ENCODE peak calls at places on chromosomes 1 and 21, in ten cellular contexts. One of them, this sample, is unnamed.

GRCh38 chr1:245717611-245718010 is 562.8 kb downstream of the KIF26B start:
- DNase-seq in endothelial cell of umbilical vein: no peak
- DNase-seq in WTC11: no peak
- DNase-seq in A549: no peak
- DNase-seq in K562: no peak
- DNase-seq in H1: no peak
- DNase-seq in GM12878: no peak
- DNase-seq in NB4: no peak
- DNase-seq in HepG2: no peak
- DNase-seq in SK-N-SH: no peak
- DNase-seq in this sample: no peak

GRCh38 chr1:228378453-228379164 is 28.0 kb downstream of the TRIM11 start:
- DNase-seq in endothelial cell of umbilical vein: peak
- DNase-seq in WTC11: peak
- DNase-seq in A549: peak
- DNase-seq in K562: peak
- DNase-seq in H1: peak
- DNase-seq in GM12878: no peak
- DNase-seq in NB4: peak
- DNase-seq in HepG2: no peak
- DNase-seq in SK-N-SH: peak
- DNase-seq in this sample: peak

GRCh38 chr1:224525411-224526040 is 90.6 kb upstream of the CNIH3 start:
- DNase-seq in endothelial cell of umbilical vein: no peak
- DNase-seq in WTC11: no peak
- DNase-seq in A549: no peak
- DNase-seq in K562: no peak
- DNase-seq in H1: no peak
- DNase-seq in GM12878: no peak
- DNase-seq in NB4: no peak
- DNase-seq in HepG2: no peak
- DNase-seq in SK-N-SH: no peak
- DNase-seq in this sample: no peak

GRCh38 chr1:164515932-164516331 is 43.1 kb upstream of the PBX1 start:
- DNase-seq in endothelial cell of umbilical vein: no peak
- DNase-seq in WTC11: no peak
- DNase-seq in A549: no peak
- DNase-seq in K562: no peak
- DNase-seq in H1: no peak
- DNase-seq in GM12878: no peak
- DNase-seq in NB4: no peak
- DNase-seq in HepG2: no peak
- DNase-seq in SK-N-SH: peak
- DNase-seq in this sample: no peak

GRCh38 chr1:37240897-37241296 is 206.6 kb upstream of the GRIK3 start:
- DNase-seq in endothelial cell of umbilical vein: no peak
- DNase-seq in WTC11: no peak
- DNase-seq in A549: no peak
- DNase-seq in K562: no peak
- DNase-seq in H1: no peak
- DNase-seq in GM12878: no peak
- DNase-seq in NB4: no peak
- DNase-seq in HepG2: no peak
- DNase-seq in SK-N-SH: peak
- DNase-seq in this sample: no peak

GRCh38 chr21:15397258-15397657 is 332.5 kb upstream of the NRIP1 start:
- DNase-seq in endothelial cell of umbilical vein: no peak
- DNase-seq in WTC11: no peak
- DNase-seq in A549: no peak
- DNase-seq in K562: no peak
- DNase-seq in H1: no peak
- DNase-seq in GM12878: no peak
- DNase-seq in NB4: no peak
- DNase-seq in HepG2: peak
- DNase-seq in SK-N-SH: no peak
- DNase-seq in this sample: no peak

GRCh38 chr1:184532199-184532598 is 145.4 kb downstream of the C1orf21 start:
- DNase-seq in endothelial cell of umbilical vein: no peak
- DNase-seq in WTC11: no peak
- DNase-seq in A549: no peak
- DNase-seq in K562: no peak
- DNase-seq in H1: no peak
- DNase-seq in GM12878: peak
- DNase-seq in NB4: no peak
- DNase-seq in HepG2: no peak
- DNase-seq in SK-N-SH: no peak
- DNase-seq in this sample: no peak

GRCh38 chr21:36709868-36710728 is 11.2 kb downstream of the SIM2 start:
- DNase-seq in endothelial cell of umbilical vein: no peak
- DNase-seq in WTC11: peak
- DNase-seq in A549: no peak
- DNase-seq in K562: no peak
- DNase-seq in H1: peak
- DNase-seq in GM12878: no peak
- DNase-seq in NB4: no peak
- DNase-seq in HepG2: no peak
- DNase-seq in SK-N-SH: no peak
- DNase-seq in this sample: no peak

GRCh38 chr1:105556266-105556665 is 1500.2 kb upstream of the PRMT6 start:
- DNase-seq in endothelial cell of umbilical vein: no peak
- DNase-seq in WTC11: no peak
- DNase-seq in A549: no peak
- DNase-seq in K562: no peak
- DNase-seq in H1: no peak
- DNase-seq in GM12878: no peak
- DNase-seq in NB4: no peak
- DNase-seq in HepG2: no peak
- DNase-seq in SK-N-SH: no peak
- DNase-seq in this sample: no peak
- TF ChIP-seq MAX in endothelial cell of umbilical vein: no peak
- TF ChIP-seq MAX in WTC11: no peak
- TF ChIP-seq MAX in A549: no peak
- TF ChIP-seq MAX in K562: no peak
- TF ChIP-seq MAX in H1: no peak
- TF ChIP-seq MAX in GM12878: no peak
- TF ChIP-seq MAX in NB4: no peak
- TF ChIP-seq MAX in HepG2: no peak
- TF ChIP-seq MAX in SK-N-SH: no peak
- TF ChIP-seq MAX in this sample: no peak

DNA sequence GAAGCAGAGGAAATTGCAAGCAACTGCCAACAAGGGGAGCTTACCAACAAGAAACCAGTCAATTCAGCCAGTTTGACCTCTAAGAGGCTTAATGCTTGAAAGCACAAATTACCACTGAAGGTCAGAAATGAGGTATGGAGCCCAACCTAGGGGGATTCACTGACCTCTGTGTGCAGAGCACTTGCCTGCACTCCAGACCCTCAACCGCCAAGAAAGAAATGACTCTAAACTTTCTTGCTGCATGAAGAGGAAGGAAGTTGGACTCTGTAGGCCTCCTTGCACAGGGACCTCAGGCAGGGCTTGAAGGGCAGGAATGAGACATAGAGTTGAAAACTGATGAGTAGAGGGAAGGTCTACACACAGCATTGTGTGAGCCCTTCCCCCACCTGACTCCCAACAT is 10.0 kb downstream of the ARMH1 start:
- DNase-seq in endothelial cell of umbilical vein: no peak
- DNase-seq in WTC11: no peak
- DNase-seq in A549: no peak
- DNase-seq in K562: no peak
- DNase-seq in H1: no peak
- DNase-seq in GM12878: peak
- DNase-seq in NB4: peak
- DNase-seq in HepG2: no peak
- DNase-seq in SK-N-SH: no peak
- DNase-seq in this sample: no peak
- TF ChIP-seq MAX in endothelial cell of umbilical vein: no peak
- TF ChIP-seq MAX in WTC11: no peak
- TF ChIP-seq MAX in A549: no peak
- TF ChIP-seq MAX in K562: no peak
- TF ChIP-seq MAX in H1: no peak
- TF ChIP-seq MAX in GM12878: no peak
- TF ChIP-seq MAX in NB4: no peak
- TF ChIP-seq MAX in HepG2: no peak
- TF ChIP-seq MAX in SK-N-SH: no peak
- TF ChIP-seq MAX in this sample: no peak

GRCh38 chr1:202016022-202016624 is 5.7 kb downstream of the ELF3 start:
- DNase-seq in endothelial cell of umbilical vein: no peak
- DNase-seq in WTC11: no peak
- DNase-seq in A549: peak
- DNase-seq in K562: no peak
- DNase-seq in H1: no peak
- DNase-seq in GM12878: no peak
- DNase-seq in NB4: no peak
- DNase-seq in HepG2: no peak
- DNase-seq in SK-N-SH: no peak
- DNase-seq in this sample: no peak

GRCh38 chr1:202013601-202014000 is 3.2 kb downstream of the ELF3 start:
- DNase-seq in endothelial cell of umbilical vein: no peak
- DNase-seq in WTC11: no peak
- DNase-seq in A549: peak
- DNase-seq in K562: no peak
- DNase-seq in H1: no peak
- DNase-seq in GM12878: no peak
- DNase-seq in NB4: no peak
- DNase-seq in HepG2: no peak
- DNase-seq in SK-N-SH: no peak
- DNase-seq in this sample: no peak

GRCh38 chr1:202014060-202014459 is 3.7 kb downstream of the ELF3 start:
- DNase-seq in endothelial cell of umbilical vein: no peak
- DNase-seq in WTC11: no peak
- DNase-seq in A549: no peak
- DNase-seq in K562: no peak
- DNase-seq in H1: no peak
- DNase-seq in GM12878: no peak
- DNase-seq in NB4: no peak
- DNase-seq in HepG2: no peak
- DNase-seq in SK-N-SH: no peak
- DNase-seq in this sample: no peak

GRCh38 chr1:202015677-202015952 is 5.2 kb downstream of the ELF3 start:
- DNase-seq in endothelial cell of umbilical vein: no peak
- DNase-seq in WTC11: no peak
- DNase-seq in A549: no peak
- DNase-seq in K562: no peak
- DNase-seq in H1: no peak
- DNase-seq in GM12878: no peak
- DNase-seq in NB4: no peak
- DNase-seq in HepG2: no peak
- DNase-seq in SK-N-SH: no peak
- DNase-seq in this sample: no peak

DNA sequence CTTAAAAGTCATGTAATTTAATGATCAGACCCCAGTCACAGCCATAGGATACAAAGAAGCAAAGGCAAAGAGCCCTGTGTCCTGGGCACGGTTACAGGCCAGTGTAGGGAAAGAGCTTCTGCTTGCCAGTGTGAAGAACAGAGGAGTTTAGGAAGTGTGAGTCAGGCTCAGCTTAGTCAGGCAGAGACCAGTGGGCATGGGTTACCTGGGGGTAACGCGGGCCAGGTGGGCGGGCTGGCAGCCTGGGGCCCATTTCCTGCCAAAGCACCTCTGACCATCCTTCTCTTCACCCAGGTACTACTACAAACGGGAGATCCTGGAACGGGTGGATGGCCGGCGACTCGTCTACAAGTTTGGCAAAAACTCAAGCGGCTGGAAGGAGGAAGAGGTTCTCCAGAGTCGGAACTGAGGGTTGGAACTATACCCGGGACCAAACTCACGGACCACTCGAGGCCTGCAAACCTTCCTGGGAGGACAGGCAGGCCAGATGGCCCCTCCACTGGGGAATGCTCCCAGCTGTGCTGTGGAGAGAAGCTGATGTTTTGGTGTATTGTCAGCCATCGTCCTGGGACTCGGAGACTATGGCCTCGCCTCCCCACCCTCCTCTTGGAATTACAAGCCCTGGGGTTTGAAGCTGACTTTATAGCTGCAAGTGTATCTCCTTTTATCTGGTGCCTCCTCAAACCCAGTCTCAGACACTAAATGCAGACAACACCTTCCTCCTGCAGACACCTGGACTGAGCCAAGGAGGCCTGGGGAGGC is 4.7 kb downstream of the ELF3 start:
- DNase-seq in endothelial cell of umbilical vein: no peak
- DNase-seq in WTC11: no peak
- DNase-seq in A549: no peak
- DNase-seq in K562: no peak
- DNase-seq in H1: no peak
- DNase-seq in GM12878: no peak
- DNase-seq in NB4: no peak
- DNase-seq in HepG2: no peak
- DNase-seq in SK-N-SH: no peak
- DNase-seq in this sample: no peak
- TF ChIP-seq MAX in endothelial cell of umbilical vein: no peak
- TF ChIP-seq MAX in WTC11: no peak
- TF ChIP-seq MAX in A549: no peak
- TF ChIP-seq MAX in K562: no peak
- TF ChIP-seq MAX in H1: no peak
- TF ChIP-seq MAX in GM12878: no peak
- TF ChIP-seq MAX in NB4: no peak
- TF ChIP-seq MAX in HepG2: no peak
- TF ChIP-seq MAX in SK-N-SH: no peak
- TF ChIP-seq MAX in this sample: no peak

GRCh38 chr1:23020731-23021130 is 1.5 kb downstream of the KDM1A start:
- DNase-seq in endothelial cell of umbilical vein: peak
- DNase-seq in WTC11: no peak
- DNase-seq in A549: no peak
- DNase-seq in K562: no peak
- DNase-seq in H1: no peak
- DNase-seq in GM12878: no peak
- DNase-seq in NB4: no peak
- DNase-seq in HepG2: peak
- DNase-seq in SK-N-SH: peak
- DNase-seq in this sample: no peak

GRCh38 chr1:23019094-23019850 is at the start of gene KDM1A:
- DNase-seq in endothelial cell of umbilical vein: peak
- DNase-seq in WTC11: peak
- DNase-seq in A549: peak
- DNase-seq in K562: peak
- DNase-seq in H1: peak
- DNase-seq in GM12878: peak
- DNase-seq in NB4: peak
- DNase-seq in HepG2: peak
- DNase-seq in SK-N-SH: peak
- DNase-seq in this sample: peak

GRCh38 chr1:23018661-23019093 is 591 bp upstream of the KDM1A start:
- DNase-seq in endothelial cell of umbilical vein: no peak
- DNase-seq in WTC11: no peak
- DNase-seq in A549: no peak
- DNase-seq in K562: peak
- DNase-seq in H1: no peak
- DNase-seq in GM12878: no peak
- DNase-seq in NB4: no peak
- DNase-seq in HepG2: peak
- DNase-seq in SK-N-SH: peak
- DNase-seq in this sample: no peak

GRCh38 chr1:23021834-23022233 is 2.6 kb downstream of the KDM1A start:
- DNase-seq in endothelial cell of umbilical vein: no peak
- DNase-seq in WTC11: no peak
- DNase-seq in A549: no peak
- DNase-seq in K562: no peak
- DNase-seq in H1: no peak
- DNase-seq in GM12878: no peak
- DNase-seq in NB4: no peak
- DNase-seq in HepG2: no peak
- DNase-seq in SK-N-SH: no peak
- DNase-seq in this sample: no peak

GRCh38 chr1:23019851-23020625 is 770 bp downstream of the KDM1A start:
- DNase-seq in endothelial cell of umbilical vein: peak
- DNase-seq in WTC11: peak
- DNase-seq in A549: peak
- DNase-seq in K562: peak
- DNase-seq in H1: no peak
- DNase-seq in GM12878: no peak
- DNase-seq in NB4: peak
- DNase-seq in HepG2: peak
- DNase-seq in SK-N-SH: peak
- DNase-seq in this sample: no peak
- TF ChIP-seq MAX in endothelial cell of umbilical vein: no peak
- TF ChIP-seq MAX in WTC11: no peak
- TF ChIP-seq MAX in A549: no peak
- TF ChIP-seq MAX in K562: no peak
- TF ChIP-seq MAX in H1: no peak
- TF ChIP-seq MAX in GM12878: no peak
- TF ChIP-seq MAX in NB4: no peak
- TF ChIP-seq MAX in HepG2: no peak
- TF ChIP-seq MAX in SK-N-SH: peak
- TF ChIP-seq MAX in this sample: no peak

This sample was measured in HCT116.